ENCODE peak calls at places on chromosomes 3 and 15, in nine cellular contexts. One of them, this sample, is unnamed.

GRCh38 chr3:101574388-101575156 is 592 bp downstream of the PCNP start:
- DNase-seq in activated CD4-positive, CD25-positive, alpha-beta regulatory T cell treated with anti-CD3 and anti-CD28 coated beads, Interleukin-2, amount 50 U/mL, for 72 hours: peak
- DNase-seq in AG08395: peak
- DNase-seq in NCI-H2081 treated with DMSO at 0.1 percent for 48 hours: peak
- DNase-seq in effector memory CD8-positive, alpha-beta T cell: peak
- DNase-seq in mesothelial cell of epicardium: peak
- DNase-seq in activated CD8-positive, alpha-beta T cell treated with anti-CD3 and anti-CD28 coated beads for 36 hours: peak
- DNase-seq in choroid plexus epithelial cell: peak
- DNase-seq in NCI-H1436 treated with DMSO at 0.1 percent for 48 hours: no peak
- DNase-seq in this sample: peak

GRCh38 chr3:162641869-162642350 is 1145.3 kb downstream of the OTOL1 start:
- DNase-seq in activated CD4-positive, CD25-positive, alpha-beta regulatory T cell treated with anti-CD3 and anti-CD28 coated beads, Interleukin-2, amount 50 U/mL, for 72 hours: no peak
- DNase-seq in AG08395: no peak
- DNase-seq in NCI-H2081 treated with DMSO at 0.1 percent for 48 hours: no peak
- DNase-seq in effector memory CD8-positive, alpha-beta T cell: no peak
- DNase-seq in mesothelial cell of epicardium: no peak
- DNase-seq in activated CD8-positive, alpha-beta T cell treated with anti-CD3 and anti-CD28 coated beads for 36 hours: no peak
- DNase-seq in choroid plexus epithelial cell: peak
- DNase-seq in NCI-H1436 treated with DMSO at 0.1 percent for 48 hours: no peak
- DNase-seq in this sample: no peak

GRCh38 chr15:70669966-70670658 is 93.2 kb downstream of the UACA start:
- DNase-seq in activated CD4-positive, CD25-positive, alpha-beta regulatory T cell treated with anti-CD3 and anti-CD28 coated beads, Interleukin-2, amount 50 U/mL, for 72 hours: no peak
- DNase-seq in AG08395: no peak
- DNase-seq in NCI-H2081 treated with DMSO at 0.1 percent for 48 hours: no peak
- DNase-seq in effector memory CD8-positive, alpha-beta T cell: no peak
- DNase-seq in mesothelial cell of epicardium: no peak
- DNase-seq in activated CD8-positive, alpha-beta T cell treated with anti-CD3 and anti-CD28 coated beads for 36 hours: no peak
- DNase-seq in choroid plexus epithelial cell: no peak
- DNase-seq in NCI-H1436 treated with DMSO at 0.1 percent for 48 hours: no peak
- DNase-seq in this sample: no peak

GRCh38 chr3:112126501-112126900 is 6.5 kb downstream of the GCSAM start:
- DNase-seq in activated CD4-positive, CD25-positive, alpha-beta regulatory T cell treated with anti-CD3 and anti-CD28 coated beads, Interleukin-2, amount 50 U/mL, for 72 hours: no peak
- DNase-seq in AG08395: peak
- DNase-seq in NCI-H2081 treated with DMSO at 0.1 percent for 48 hours: no peak
- DNase-seq in effector memory CD8-positive, alpha-beta T cell: no peak
- DNase-seq in mesothelial cell of epicardium: no peak
- DNase-seq in activated CD8-positive, alpha-beta T cell treated with anti-CD3 and anti-CD28 coated beads for 36 hours: no peak
- DNase-seq in choroid plexus epithelial cell: peak
- DNase-seq in NCI-H1436 treated with DMSO at 0.1 percent for 48 hours: no peak
- DNase-seq in this sample: no peak

GRCh38 chr3:127764841-127765362 is 57.4 kb downstream of the MGLL start:
- DNase-seq in activated CD4-positive, CD25-positive, alpha-beta regulatory T cell treated with anti-CD3 and anti-CD28 coated beads, Interleukin-2, amount 50 U/mL, for 72 hours: no peak
- DNase-seq in AG08395: peak
- DNase-seq in NCI-H2081 treated with DMSO at 0.1 percent for 48 hours: no peak
- DNase-seq in effector memory CD8-positive, alpha-beta T cell: no peak
- DNase-seq in mesothelial cell of epicardium: no peak
- DNase-seq in activated CD8-positive, alpha-beta T cell treated with anti-CD3 and anti-CD28 coated beads for 36 hours: no peak
- DNase-seq in choroid plexus epithelial cell: peak
- DNase-seq in NCI-H1436 treated with DMSO at 0.1 percent for 48 hours: no peak
- DNase-seq in this sample: no peak

GRCh38 chr3:78802588-78802930 is 965.2 kb downstream of the ROBO1 start:
- DNase-seq in activated CD4-positive, CD25-positive, alpha-beta regulatory T cell treated with anti-CD3 and anti-CD28 coated beads, Interleukin-2, amount 50 U/mL, for 72 hours: no peak
- DNase-seq in AG08395: no peak
- DNase-seq in NCI-H2081 treated with DMSO at 0.1 percent for 48 hours: no peak
- DNase-seq in effector memory CD8-positive, alpha-beta T cell: no peak
- DNase-seq in mesothelial cell of epicardium: no peak
- DNase-seq in activated CD8-positive, alpha-beta T cell treated with anti-CD3 and anti-CD28 coated beads for 36 hours: no peak
- DNase-seq in choroid plexus epithelial cell: no peak
- DNase-seq in NCI-H1436 treated with DMSO at 0.1 percent for 48 hours: no peak
- DNase-seq in this sample: no peak

GRCh38 chr3:171842864-171843511 is at the start of gene TMEM212:
- DNase-seq in activated CD4-positive, CD25-positive, alpha-beta regulatory T cell treated with anti-CD3 and anti-CD28 coated beads, Interleukin-2, amount 50 U/mL, for 72 hours: no peak
- DNase-seq in AG08395: peak
- DNase-seq in NCI-H2081 treated with DMSO at 0.1 percent for 48 hours: no peak
- DNase-seq in effector memory CD8-positive, alpha-beta T cell: no peak
- DNase-seq in mesothelial cell of epicardium: no peak
- DNase-seq in activated CD8-positive, alpha-beta T cell treated with anti-CD3 and anti-CD28 coated beads for 36 hours: no peak
- DNase-seq in choroid plexus epithelial cell: peak
- DNase-seq in NCI-H1436 treated with DMSO at 0.1 percent for 48 hours: no peak
- DNase-seq in this sample: no peak

GRCh38 chr15:78034495-78035191 is 42.9 kb downstream of the TBC1D2B start:
- DNase-seq in activated CD4-positive, CD25-positive, alpha-beta regulatory T cell treated with anti-CD3 and anti-CD28 coated beads, Interleukin-2, amount 50 U/mL, for 72 hours: peak
- DNase-seq in AG08395: no peak
- DNase-seq in NCI-H2081 treated with DMSO at 0.1 percent for 48 hours: no peak
- DNase-seq in effector memory CD8-positive, alpha-beta T cell: peak
- DNase-seq in mesothelial cell of epicardium: no peak
- DNase-seq in activated CD8-positive, alpha-beta T cell treated with anti-CD3 and anti-CD28 coated beads for 36 hours: peak
- DNase-seq in choroid plexus epithelial cell: peak
- DNase-seq in NCI-H1436 treated with DMSO at 0.1 percent for 48 hours: no peak
- DNase-seq in this sample: no peak

GRCh38 chr3:52721002-52721741 is 15.3 kb downstream of the SPCS1 start:
- DNase-seq in activated CD4-positive, CD25-positive, alpha-beta regulatory T cell treated with anti-CD3 and anti-CD28 coated beads, Interleukin-2, amount 50 U/mL, for 72 hours: no peak
- DNase-seq in AG08395: no peak
- DNase-seq in NCI-H2081 treated with DMSO at 0.1 percent for 48 hours: no peak
- DNase-seq in effector memory CD8-positive, alpha-beta T cell: no peak
- DNase-seq in mesothelial cell of epicardium: no peak
- DNase-seq in activated CD8-positive, alpha-beta T cell treated with anti-CD3 and anti-CD28 coated beads for 36 hours: peak
- DNase-seq in choroid plexus epithelial cell: peak
- DNase-seq in NCI-H1436 treated with DMSO at 0.1 percent for 48 hours: no peak
- DNase-seq in this sample: no peak

GRCh38 chr3:128341659-128342395 is 124.9 kb downstream of the DNAJB8 start:
- DNase-seq in activated CD4-positive, CD25-positive, alpha-beta regulatory T cell treated with anti-CD3 and anti-CD28 coated beads, Interleukin-2, amount 50 U/mL, for 72 hours: no peak
- DNase-seq in AG08395: no peak
- DNase-seq in NCI-H2081 treated with DMSO at 0.1 percent for 48 hours: no peak
- DNase-seq in effector memory CD8-positive, alpha-beta T cell: no peak
- DNase-seq in mesothelial cell of epicardium: no peak
- DNase-seq in activated CD8-positive, alpha-beta T cell treated with anti-CD3 and anti-CD28 coated beads for 36 hours: no peak
- DNase-seq in choroid plexus epithelial cell: no peak
- DNase-seq in NCI-H1436 treated with DMSO at 0.1 percent for 48 hours: no peak
- DNase-seq in this sample: no peak

GRCh38 chr3:160210799-160211221 is 14.4 kb upstream of the C3orf80 start:
- DNase-seq in activated CD4-positive, CD25-positive, alpha-beta regulatory T cell treated with anti-CD3 and anti-CD28 coated beads, Interleukin-2, amount 50 U/mL, for 72 hours: no peak
- DNase-seq in AG08395: peak
- DNase-seq in NCI-H2081 treated with DMSO at 0.1 percent for 48 hours: no peak
- DNase-seq in effector memory CD8-positive, alpha-beta T cell: no peak
- DNase-seq in mesothelial cell of epicardium: no peak
- DNase-seq in activated CD8-positive, alpha-beta T cell treated with anti-CD3 and anti-CD28 coated beads for 36 hours: peak
- DNase-seq in choroid plexus epithelial cell: peak
- DNase-seq in NCI-H1436 treated with DMSO at 0.1 percent for 48 hours: no peak
- DNase-seq in this sample: peak

GRCh38 chr3:33131328-33132018 is 17.7 kb downstream of the CRTAP start:
- DNase-seq in activated CD4-positive, CD25-positive, alpha-beta regulatory T cell treated with anti-CD3 and anti-CD28 coated beads, Interleukin-2, amount 50 U/mL, for 72 hours: no peak
- DNase-seq in AG08395: peak
- DNase-seq in NCI-H2081 treated with DMSO at 0.1 percent for 48 hours: no peak
- DNase-seq in effector memory CD8-positive, alpha-beta T cell: peak
- DNase-seq in mesothelial cell of epicardium: peak
- DNase-seq in activated CD8-positive, alpha-beta T cell treated with anti-CD3 and anti-CD28 coated beads for 36 hours: peak
- DNase-seq in choroid plexus epithelial cell: peak
- DNase-seq in NCI-H1436 treated with DMSO at 0.1 percent for 48 hours: no peak
- DNase-seq in this sample: peak

GRCh38 chr15:72271895-72272212 is 500 bp downstream of the PARP6 start:
- DNase-seq in activated CD4-positive, CD25-positive, alpha-beta regulatory T cell treated with anti-CD3 and anti-CD28 coated beads, Interleukin-2, amount 50 U/mL, for 72 hours: no peak
- DNase-seq in AG08395: peak
- DNase-seq in NCI-H2081 treated with DMSO at 0.1 percent for 48 hours: no peak
- DNase-seq in effector memory CD8-positive, alpha-beta T cell: no peak
- DNase-seq in mesothelial cell of epicardium: no peak
- DNase-seq in activated CD8-positive, alpha-beta T cell treated with anti-CD3 and anti-CD28 coated beads for 36 hours: no peak
- DNase-seq in choroid plexus epithelial cell: peak
- DNase-seq in NCI-H1436 treated with DMSO at 0.1 percent for 48 hours: no peak
- DNase-seq in this sample: no peak

GRCh38 chr15:52857937-52858336 is 67.8 kb upstream of the ONECUT1 start:
- DNase-seq in activated CD4-positive, CD25-positive, alpha-beta regulatory T cell treated with anti-CD3 and anti-CD28 coated beads, Interleukin-2, amount 50 U/mL, for 72 hours: no peak
- DNase-seq in AG08395: no peak
- DNase-seq in NCI-H2081 treated with DMSO at 0.1 percent for 48 hours: no peak
- DNase-seq in effector memory CD8-positive, alpha-beta T cell: no peak
- DNase-seq in mesothelial cell of epicardium: no peak
- DNase-seq in activated CD8-positive, alpha-beta T cell treated with anti-CD3 and anti-CD28 coated beads for 36 hours: no peak
- DNase-seq in choroid plexus epithelial cell: peak
- DNase-seq in NCI-H1436 treated with DMSO at 0.1 percent for 48 hours: no peak
- DNase-seq in this sample: peak

GRCh38 chr3:184290331-184290730 is 8.7 kb upstream of the PSMD2 start:
- DNase-seq in activated CD4-positive, CD25-positive, alpha-beta regulatory T cell treated with anti-CD3 and anti-CD28 coated beads, Interleukin-2, amount 50 U/mL, for 72 hours: no peak
- DNase-seq in AG08395: no peak
- DNase-seq in NCI-H2081 treated with DMSO at 0.1 percent for 48 hours: no peak
- DNase-seq in effector memory CD8-positive, alpha-beta T cell: no peak
- DNase-seq in mesothelial cell of epicardium: no peak
- DNase-seq in activated CD8-positive, alpha-beta T cell treated with anti-CD3 and anti-CD28 coated beads for 36 hours: no peak
- DNase-seq in choroid plexus epithelial cell: no peak
- DNase-seq in NCI-H1436 treated with DMSO at 0.1 percent for 48 hours: no peak
- DNase-seq in this sample: no peak

GRCh38 chr3:44915702-44916438 is 41.5 kb downstream of the TGM4 start:
- DNase-seq in activated CD4-positive, CD25-positive, alpha-beta regulatory T cell treated with anti-CD3 and anti-CD28 coated beads, Interleukin-2, amount 50 U/mL, for 72 hours: no peak
- DNase-seq in AG08395: peak
- DNase-seq in NCI-H2081 treated with DMSO at 0.1 percent for 48 hours: no peak
- DNase-seq in effector memory CD8-positive, alpha-beta T cell: no peak
- DNase-seq in mesothelial cell of epicardium: no peak
- DNase-seq in activated CD8-positive, alpha-beta T cell treated with anti-CD3 and anti-CD28 coated beads for 36 hours: no peak
- DNase-seq in choroid plexus epithelial cell: peak
- DNase-seq in NCI-H1436 treated with DMSO at 0.1 percent for 48 hours: no peak
- DNase-seq in this sample: no peak

GRCh38 chr15:38490231-38490630 is 36.3 kb downstream of the FAM98B start:
- DNase-seq in activated CD4-positive, CD25-positive, alpha-beta regulatory T cell treated with anti-CD3 and anti-CD28 coated beads, Interleukin-2, amount 50 U/mL, for 72 hours: no peak
- DNase-seq in AG08395: peak
- DNase-seq in NCI-H2081 treated with DMSO at 0.1 percent for 48 hours: no peak
- DNase-seq in effector memory CD8-positive, alpha-beta T cell: no peak
- DNase-seq in mesothelial cell of epicardium: no peak
- DNase-seq in activated CD8-positive, alpha-beta T cell treated with anti-CD3 and anti-CD28 coated beads for 36 hours: no peak
- DNase-seq in choroid plexus epithelial cell: peak
- DNase-seq in NCI-H1436 treated with DMSO at 0.1 percent for 48 hours: no peak
- DNase-seq in this sample: peak

GRCh38 chr15:57375827-57376694 is at the start of gene CGNL1:
- DNase-seq in activated CD4-positive, CD25-positive, alpha-beta regulatory T cell treated with anti-CD3 and anti-CD28 coated beads, Interleukin-2, amount 50 U/mL, for 72 hours: no peak
- DNase-seq in AG08395: peak
- DNase-seq in NCI-H2081 treated with DMSO at 0.1 percent for 48 hours: no peak
- DNase-seq in effector memory CD8-positive, alpha-beta T cell: no peak
- DNase-seq in mesothelial cell of epicardium: peak
- DNase-seq in activated CD8-positive, alpha-beta T cell treated with anti-CD3 and anti-CD28 coated beads for 36 hours: no peak
- DNase-seq in choroid plexus epithelial cell: no peak
- DNase-seq in NCI-H1436 treated with DMSO at 0.1 percent for 48 hours: no peak
- DNase-seq in this sample: no peak

GRCh38 chr15:68559342-68560310 is 19.2 kb upstream of the CORO2B start:
- DNase-seq in activated CD4-positive, CD25-positive, alpha-beta regulatory T cell treated with anti-CD3 and anti-CD28 coated beads, Interleukin-2, amount 50 U/mL, for 72 hours: peak
- DNase-seq in AG08395: peak
- DNase-seq in NCI-H2081 treated with DMSO at 0.1 percent for 48 hours: no peak
- DNase-seq in effector memory CD8-positive, alpha-beta T cell: peak
- DNase-seq in mesothelial cell of epicardium: peak
- DNase-seq in activated CD8-positive, alpha-beta T cell treated with anti-CD3 and anti-CD28 coated beads for 36 hours: peak
- DNase-seq in choroid plexus epithelial cell: peak
- DNase-seq in NCI-H1436 treated with DMSO at 0.1 percent for 48 hours: no peak
- DNase-seq in this sample: peak

GRCh38 chr3:64748244-64748894 is 60.6 kb upstream of the ADAMTS9 start:
- DNase-seq in activated CD4-positive, CD25-positive, alpha-beta regulatory T cell treated with anti-CD3 and anti-CD28 coated beads, Interleukin-2, amount 50 U/mL, for 72 hours: no peak
- DNase-seq in AG08395: no peak
- DNase-seq in NCI-H2081 treated with DMSO at 0.1 percent for 48 hours: no peak
- DNase-seq in effector memory CD8-positive, alpha-beta T cell: no peak
- DNase-seq in mesothelial cell of epicardium: no peak
- DNase-seq in activated CD8-positive, alpha-beta T cell treated with anti-CD3 and anti-CD28 coated beads for 36 hours: no peak
- DNase-seq in choroid plexus epithelial cell: no peak
- DNase-seq in NCI-H1436 treated with DMSO at 0.1 percent for 48 hours: no peak
- DNase-seq in this sample: no peak

GRCh38 chr3:139548801-139549200 is 9.3 kb upstream of the RBP1 start:
- DNase-seq in activated CD4-positive, CD25-positive, alpha-beta regulatory T cell treated with anti-CD3 and anti-CD28 coated beads, Interleukin-2, amount 50 U/mL, for 72 hours: no peak
- DNase-seq in AG08395: no peak
- DNase-seq in NCI-H2081 treated with DMSO at 0.1 percent for 48 hours: no peak
- DNase-seq in effector memory CD8-positive, alpha-beta T cell: no peak
- DNase-seq in mesothelial cell of epicardium: no peak
- DNase-seq in activated CD8-positive, alpha-beta T cell treated with anti-CD3 and anti-CD28 coated beads for 36 hours: no peak
- DNase-seq in choroid plexus epithelial cell: peak
- DNase-seq in NCI-H1436 treated with DMSO at 0.1 percent for 48 hours: no peak
- DNase-seq in this sample: no peak

GRCh38 chr3:119794971-119795612 is 13.2 kb downstream of the NR1I2 start:
- DNase-seq in activated CD4-positive, CD25-positive, alpha-beta regulatory T cell treated with anti-CD3 and anti-CD28 coated beads, Interleukin-2, amount 50 U/mL, for 72 hours: no peak
- DNase-seq in AG08395: peak
- DNase-seq in NCI-H2081 treated with DMSO at 0.1 percent for 48 hours: no peak
- DNase-seq in effector memory CD8-positive, alpha-beta T cell: no peak
- DNase-seq in mesothelial cell of epicardium: no peak
- DNase-seq in activated CD8-positive, alpha-beta T cell treated with anti-CD3 and anti-CD28 coated beads for 36 hours: no peak
- DNase-seq in choroid plexus epithelial cell: peak
- DNase-seq in NCI-H1436 treated with DMSO at 0.1 percent for 48 hours: no peak
- DNase-seq in this sample: peak